ENCODE peak calls at places on chromosome 10, in five cellular contexts. One of them, this sample, is unnamed.

GRCh38 chr10:68043030-68043429 is 32.1 kb downstream of the HERC4 start:
- DNase-seq in astrocyte: peak
- DNase-seq in hepatocyte: no peak
- DNase-seq in GM12878: no peak
- DNase-seq in HCT116: no peak
- DNase-seq in this sample: no peak

GRCh38 chr10:34437897-34438296 is 377.2 kb downstream of the PARD3 start:
- DNase-seq in astrocyte: no peak
- DNase-seq in hepatocyte: no peak
- DNase-seq in GM12878: no peak
- DNase-seq in HCT116: no peak
- DNase-seq in this sample: no peak

GRCh38 chr10:106957825-106958581 is 206.5 kb downstream of the SORCS1 start:
- DNase-seq in astrocyte: no peak
- DNase-seq in hepatocyte: no peak
- DNase-seq in GM12878: no peak
- DNase-seq in HCT116: no peak
- DNase-seq in this sample: no peak

GRCh38 chr10:3524086-3524960 is 260.7 kb downstream of the KLF6 start:
- DNase-seq in astrocyte: no peak
- DNase-seq in hepatocyte: no peak
- DNase-seq in GM12878: no peak
- DNase-seq in HCT116: no peak
- DNase-seq in this sample: no peak

GRCh38 chr10:52623761-52624160 is 148.8 kb downstream of the MBL2 start:
- DNase-seq in astrocyte: peak
- DNase-seq in hepatocyte: no peak
- DNase-seq in GM12878: no peak
- DNase-seq in HCT116: no peak
- DNase-seq in this sample: no peak

GRCh38 chr10:31706464-31706863 is 222.2 kb downstream of the ARHGAP12 start:
- DNase-seq in astrocyte: no peak
- DNase-seq in hepatocyte: no peak
- DNase-seq in GM12878: no peak
- DNase-seq in HCT116: no peak
- DNase-seq in this sample: no peak

GRCh38 chr10:54940418-54940817 is 139.4 kb upstream of the PCDH15 start:
- DNase-seq in astrocyte: no peak
- DNase-seq in hepatocyte: no peak
- DNase-seq in GM12878: no peak
- DNase-seq in HCT116: no peak
- DNase-seq in this sample: no peak

GRCh38 chr10:98337484-98337883 is 69.5 kb upstream of the LOXL4 start:
- DNase-seq in astrocyte: no peak
- DNase-seq in hepatocyte: no peak
- DNase-seq in GM12878: no peak
- DNase-seq in HCT116: no peak
- DNase-seq in this sample: no peak

GRCh38 chr10:74186678-74187077 is 35.7 kb downstream of the ADK start:
- DNase-seq in astrocyte: no peak
- DNase-seq in hepatocyte: no peak
- DNase-seq in GM12878: no peak
- DNase-seq in HCT116: no peak
- DNase-seq in this sample: no peak

GRCh38 chr10:33155720-33156638 is 178.5 kb downstream of the NRP1 start:
- DNase-seq in astrocyte: peak
- DNase-seq in hepatocyte: peak
- DNase-seq in GM12878: no peak
- DNase-seq in HCT116: no peak
- DNase-seq in this sample: peak

GRCh38 chr10:120732067-120732466 is 119.1 kb upstream of the WDR11 start:
- DNase-seq in astrocyte: peak
- DNase-seq in hepatocyte: peak
- DNase-seq in GM12878: no peak
- DNase-seq in HCT116: peak
- DNase-seq in this sample: no peak

GRCh38 chr10:121664671-121665070 is 66.4 kb upstream of the FGFR2 start:
- DNase-seq in astrocyte: no peak
- DNase-seq in hepatocyte: no peak
- DNase-seq in GM12878: no peak
- DNase-seq in HCT116: no peak
- DNase-seq in this sample: no peak

GRCh38 chr10:124568339-124568738 is 106.7 kb downstream of the LHPP start:
- DNase-seq in astrocyte: no peak
- DNase-seq in hepatocyte: no peak
- DNase-seq in GM12878: no peak
- DNase-seq in HCT116: no peak
- DNase-seq in this sample: no peak

GRCh38 chr10:66827353-66827752 is 98.5 kb upstream of the LRRTM3 start:
- DNase-seq in astrocyte: peak
- DNase-seq in hepatocyte: no peak
- DNase-seq in GM12878: no peak
- DNase-seq in HCT116: peak
- DNase-seq in this sample: no peak

GRCh38 chr10:87761892-87762291 is 56.1 kb downstream of the ATAD1 start:
- DNase-seq in astrocyte: peak
- DNase-seq in hepatocyte: peak
- DNase-seq in GM12878: no peak
- DNase-seq in HCT116: peak
- DNase-seq in this sample: peak

GRCh38 chr10:73358331-73359279 is at the start of gene CFAP70:
- DNase-seq in astrocyte: peak
- DNase-seq in hepatocyte: peak
- DNase-seq in GM12878: peak
- DNase-seq in HCT116: no peak
- DNase-seq in this sample: peak

GRCh38 chr10:104076743-104077160 is 8.9 kb downstream of the COL17A1 start:
- DNase-seq in astrocyte: no peak
- DNase-seq in hepatocyte: peak
- DNase-seq in GM12878: no peak
- DNase-seq in HCT116: no peak
- DNase-seq in this sample: peak

GRCh38 chr10:126502481-126502880 is 114.2 kb upstream of the ADAM12 start:
- DNase-seq in astrocyte: peak
- DNase-seq in hepatocyte: no peak
- DNase-seq in GM12878: no peak
- DNase-seq in HCT116: no peak
- DNase-seq in this sample: no peak

GRCh38 chr10:98460837-98461499 is 14.2 kb upstream of the HPS1 start:
- DNase-seq in astrocyte: peak
- DNase-seq in hepatocyte: peak
- DNase-seq in GM12878: no peak
- DNase-seq in HCT116: peak
- DNase-seq in this sample: peak

GRCh38 chr10:34966440-34966839 is 123.7 kb downstream of the CUL2 start:
- DNase-seq in astrocyte: peak
- DNase-seq in hepatocyte: no peak
- DNase-seq in GM12878: no peak
- DNase-seq in HCT116: no peak
- DNase-seq in this sample: no peak

GRCh38 chr10:91251430-91252056 is 31.1 kb downstream of the PCGF5 start:
- DNase-seq in astrocyte: peak
- DNase-seq in hepatocyte: peak
- DNase-seq in GM12878: peak
- DNase-seq in HCT116: peak
- DNase-seq in this sample: peak

GRCh38 chr10:51892965-51893658 is 193.7 kb upstream of the CSTF2T start:
- DNase-seq in astrocyte: no peak
- DNase-seq in hepatocyte: no peak
- DNase-seq in GM12878: no peak
- DNase-seq in HCT116: peak
- DNase-seq in this sample: peak

GRCh38 chr10:49661291-49661856 is 18.1 kb upstream of the C10orf53 start:
- DNase-seq in astrocyte: no peak
- DNase-seq in hepatocyte: peak
- DNase-seq in GM12878: no peak
- DNase-seq in HCT116: no peak
- DNase-seq in this sample: no peak

GRCh38 chr10:44180321-44181154 is 204.4 kb downstream of the CXCL12 start:
- DNase-seq in astrocyte: peak
- DNase-seq in hepatocyte: peak
- DNase-seq in GM12878: no peak
- DNase-seq in HCT116: no peak
- DNase-seq in this sample: peak

GRCh38 chr10:93458821-93459257 is 23.3 kb downstream of the MYOF start:
- DNase-seq in astrocyte: peak
- DNase-seq in hepatocyte: peak
- DNase-seq in GM12878: no peak
- DNase-seq in HCT116: peak
- DNase-seq in this sample: peak

GRCh38 chr10:97991875-97992274 is 38.5 kb downstream of the CRTAC1 start:
- DNase-seq in astrocyte: peak
- DNase-seq in hepatocyte: peak
- DNase-seq in GM12878: no peak
- DNase-seq in HCT116: no peak
- DNase-seq in this sample: peak

DNA sequence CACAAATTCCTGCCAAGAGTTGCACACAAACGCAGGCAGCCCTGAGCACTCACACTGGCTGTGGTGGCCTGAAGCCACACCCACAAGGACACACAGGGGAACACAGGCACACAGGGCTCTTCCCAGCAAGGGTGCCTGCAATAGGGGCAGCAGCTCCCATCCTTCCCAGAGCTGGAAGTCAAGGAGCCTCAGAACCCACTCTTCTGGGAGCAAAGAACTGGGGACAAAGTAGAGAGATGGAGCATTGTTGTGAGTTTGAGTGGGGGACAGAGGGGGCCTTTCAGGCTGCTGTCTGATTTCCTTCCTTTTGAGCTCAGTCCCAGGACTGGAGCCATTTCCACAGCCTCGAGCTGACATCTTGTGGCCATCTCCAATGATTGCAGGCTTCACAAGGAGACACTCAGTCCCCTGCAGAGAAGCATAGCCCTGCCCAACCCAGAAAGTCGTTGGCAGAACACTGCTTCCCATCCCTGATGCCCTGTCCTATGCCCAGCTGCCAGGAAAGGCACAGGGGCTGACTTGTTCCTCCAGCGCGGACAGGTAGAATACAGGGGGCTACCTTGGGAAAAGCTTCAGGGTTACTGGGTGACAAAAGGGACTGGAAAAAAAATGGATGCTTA is 34.4 kb upstream of the SLF2 start:
- DNase-seq in astrocyte: peak
- DNase-seq in hepatocyte: peak
- DNase-seq in GM12878: no peak
- DNase-seq in HCT116: peak
- DNase-seq in this sample: peak
- TF ChIP-seq EZH2 in astrocyte: no peak
- TF ChIP-seq EZH2 in hepatocyte: no peak
- TF ChIP-seq EZH2 in GM12878: no peak
- TF ChIP-seq EZH2 in HCT116: no peak
- TF ChIP-seq EZH2 in this sample: no peak

GRCh38 chr10:8053446-8054242 is 844 bp upstream of the GATA3 start:
- DNase-seq in astrocyte: peak
- DNase-seq in hepatocyte: peak
- DNase-seq in GM12878: no peak
- DNase-seq in HCT116: peak
- DNase-seq in this sample: peak

GRCh38 chr10:8054243-8054497 is 318 bp upstream of the GATA3 start:
- DNase-seq in astrocyte: peak
- DNase-seq in hepatocyte: no peak
- DNase-seq in GM12878: no peak
- DNase-seq in HCT116: no peak
- DNase-seq in this sample: no peak

GRCh38 chr10:8051851-8052257 is 2.6 kb upstream of the GATA3 start:
- DNase-seq in astrocyte: no peak
- DNase-seq in hepatocyte: peak
- DNase-seq in GM12878: no peak
- DNase-seq in HCT116: no peak
- DNase-seq in this sample: no peak

GRCh38 chr10:8052344-8052969 is 2.0 kb upstream of the GATA3 start:
- DNase-seq in astrocyte: no peak
- DNase-seq in hepatocyte: peak
- DNase-seq in GM12878: no peak
- DNase-seq in HCT116: no peak
- DNase-seq in this sample: no peak

DNA sequence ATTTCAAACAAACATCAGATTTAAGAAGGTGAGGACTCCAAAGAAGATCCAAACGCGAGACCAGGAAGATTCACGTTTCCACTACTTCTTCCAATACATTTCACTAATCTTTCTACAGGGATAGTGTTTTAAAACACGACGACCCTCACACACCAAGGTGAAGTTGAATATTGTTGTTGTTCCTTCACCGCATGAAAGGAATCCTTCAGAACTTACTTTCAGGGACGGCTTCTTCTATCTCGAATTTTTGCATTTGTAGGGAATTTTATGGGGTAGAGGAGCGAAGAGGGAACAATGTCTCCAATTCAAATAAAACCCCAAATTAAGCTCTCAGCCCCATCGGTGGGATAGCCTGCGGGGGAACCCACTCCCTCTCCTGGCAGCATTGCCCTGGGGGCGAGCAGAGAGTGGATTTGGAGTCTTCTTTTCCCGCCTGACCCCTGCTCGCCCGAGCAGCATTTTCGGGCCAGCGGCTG is 1.5 kb upstream of the GATA3 start:
- DNase-seq in astrocyte: no peak
- DNase-seq in hepatocyte: no peak
- DNase-seq in GM12878: no peak
- DNase-seq in HCT116: no peak
- DNase-seq in this sample: no peak
- TF ChIP-seq EZH2 in astrocyte: peak
- TF ChIP-seq EZH2 in hepatocyte: no peak
- TF ChIP-seq EZH2 in GM12878: peak
- TF ChIP-seq EZH2 in HCT116: no peak
- TF ChIP-seq EZH2 in this sample: no peak

DNA sequence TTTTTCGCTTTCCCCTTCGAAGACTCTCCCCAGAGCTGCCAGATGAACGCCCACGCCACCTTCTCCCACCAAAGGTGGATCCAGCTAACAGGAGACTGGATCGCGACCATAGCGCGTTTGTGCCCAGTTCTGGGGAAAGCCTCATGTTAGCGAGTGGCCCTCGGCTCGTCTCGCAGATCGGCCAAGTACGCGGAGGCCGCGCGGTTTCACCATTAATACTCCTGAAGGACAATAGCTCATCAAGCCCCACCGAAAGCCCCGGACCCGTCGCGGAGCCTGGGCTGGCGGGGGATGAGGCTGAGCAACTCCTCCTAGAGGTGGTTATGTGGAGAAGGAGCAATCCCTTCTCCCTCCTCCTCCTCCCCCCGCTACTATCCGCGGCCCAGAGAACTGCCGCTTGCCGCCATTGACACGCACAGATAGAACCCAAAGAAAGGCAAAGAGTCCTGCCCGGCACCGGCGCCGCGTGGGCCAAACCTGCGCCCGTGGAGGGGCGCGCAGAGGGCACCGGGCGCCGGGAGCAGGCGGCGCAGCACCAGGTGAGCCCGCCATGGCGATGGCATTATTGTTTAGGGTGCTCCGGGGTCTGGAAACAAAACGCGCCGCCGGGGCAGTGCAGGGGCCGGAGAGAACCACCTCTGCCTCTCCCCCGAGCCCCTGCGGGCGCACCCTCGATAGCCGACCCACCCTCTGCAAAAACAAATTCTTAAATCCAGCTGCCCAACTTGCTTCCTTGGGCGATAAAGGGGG is at the start of gene MACROH2A2:
- DNase-seq in astrocyte: peak
- DNase-seq in hepatocyte: peak
- DNase-seq in GM12878: no peak
- DNase-seq in HCT116: peak
- DNase-seq in this sample: peak
- TF ChIP-seq EZH2 in astrocyte: no peak
- TF ChIP-seq EZH2 in hepatocyte: no peak
- TF ChIP-seq EZH2 in GM12878: no peak
- TF ChIP-seq EZH2 in HCT116: no peak
- TF ChIP-seq EZH2 in this sample: no peak

GRCh38 chr10:75418287-75418686 is 13.1 kb upstream of the LRMDA start:
- DNase-seq in astrocyte: no peak
- DNase-seq in hepatocyte: no peak
- DNase-seq in GM12878: no peak
- DNase-seq in HCT116: no peak
- DNase-seq in this sample: no peak
- TF ChIP-seq EZH2 in astrocyte: no peak
- TF ChIP-seq EZH2 in hepatocyte: no peak
- TF ChIP-seq EZH2 in GM12878: no peak
- TF ChIP-seq EZH2 in HCT116: no peak
- TF ChIP-seq EZH2 in this sample: no peak